ENCODE peak calls at places on chromosomes 7 and 10, in four cellular contexts. One of them, this sample, is unnamed.

GRCh38 chr10:54985732-54986131 is 184.7 kb upstream of the PCDH15 start:
- DNase-seq in CD8-positive, alpha-beta T cell: no peak
- DNase-seq in stomach: no peak
- DNase-seq in esophagus squamous epithelium: no peak
- DNase-seq in this sample: peak

GRCh38 chr10:110502851-110503301 is 5.2 kb downstream of the DUSP5 start:
- DNase-seq in CD8-positive, alpha-beta T cell: no peak
- DNase-seq in stomach: no peak
- DNase-seq in esophagus squamous epithelium: no peak
- DNase-seq in this sample: peak

GRCh38 chr7:2834748-2835441 is 9.2 kb downstream of the GNA12 start:
- DNase-seq in CD8-positive, alpha-beta T cell: no peak
- DNase-seq in stomach: no peak
- DNase-seq in esophagus squamous epithelium: no peak
- DNase-seq in this sample: no peak

GRCh38 chr10:19931886-19932285 is 115.7 kb downstream of the PLXDC2 start:
- DNase-seq in CD8-positive, alpha-beta T cell: no peak
- DNase-seq in stomach: no peak
- DNase-seq in esophagus squamous epithelium: no peak
- DNase-seq in this sample: no peak

GRCh38 chr10:103610921-103611511 is 117.5 kb downstream of the NEURL1 start:
- DNase-seq in CD8-positive, alpha-beta T cell: no peak
- DNase-seq in stomach: no peak
- DNase-seq in esophagus squamous epithelium: no peak
- DNase-seq in this sample: no peak

GRCh38 chr7:16091951-16092350 is 329.4 kb downstream of the CRPPA start:
- DNase-seq in CD8-positive, alpha-beta T cell: no peak
- DNase-seq in stomach: no peak
- DNase-seq in esophagus squamous epithelium: no peak
- DNase-seq in this sample: no peak

GRCh38 chr10:72744566-72744965 is 52.6 kb downstream of the MCU start:
- DNase-seq in CD8-positive, alpha-beta T cell: no peak
- DNase-seq in stomach: no peak
- DNase-seq in esophagus squamous epithelium: no peak
- DNase-seq in this sample: no peak

GRCh38 chr10:24237801-24238390 is 29.0 kb downstream of the KIAA1217 start:
- DNase-seq in CD8-positive, alpha-beta T cell: no peak
- DNase-seq in stomach: no peak
- DNase-seq in esophagus squamous epithelium: no peak
- DNase-seq in this sample: no peak

GRCh38 chr10:117661316-117661715 is 118.8 kb downstream of the EMX2 start:
- DNase-seq in CD8-positive, alpha-beta T cell: no peak
- DNase-seq in stomach: no peak
- DNase-seq in esophagus squamous epithelium: no peak
- DNase-seq in this sample: no peak

GRCh38 chr7:129782257-129783096 is 170.3 kb downstream of the UBE2H start:
- DNase-seq in CD8-positive, alpha-beta T cell: no peak
- DNase-seq in stomach: no peak
- DNase-seq in esophagus squamous epithelium: no peak
- DNase-seq in this sample: no peak

GRCh38 chr10:131901181-131901829 is 497 bp downstream of the PPP2R2D start:
- DNase-seq in CD8-positive, alpha-beta T cell: peak
- DNase-seq in stomach: peak
- DNase-seq in esophagus squamous epithelium: no peak
- DNase-seq in this sample: no peak

GRCh38 chr10:24858908-24859270 is 93.5 kb downstream of the PRTFDC1 start:
- DNase-seq in CD8-positive, alpha-beta T cell: no peak
- DNase-seq in stomach: no peak
- DNase-seq in esophagus squamous epithelium: no peak
- DNase-seq in this sample: no peak

GRCh38 chr7:131459256-131459655 is 97.2 kb downstream of the PODXL start:
- DNase-seq in CD8-positive, alpha-beta T cell: no peak
- DNase-seq in stomach: no peak
- DNase-seq in esophagus squamous epithelium: no peak
- DNase-seq in this sample: peak

GRCh38 chr7:98697083-98697482 is 80.0 kb downstream of the NPTX2 start:
- DNase-seq in CD8-positive, alpha-beta T cell: no peak
- DNase-seq in stomach: no peak
- DNase-seq in esophagus squamous epithelium: no peak
- DNase-seq in this sample: no peak

GRCh38 chr7:55072251-55072650 is 53.4 kb downstream of the EGFR start:
- DNase-seq in CD8-positive, alpha-beta T cell: no peak
- DNase-seq in stomach: no peak
- DNase-seq in esophagus squamous epithelium: no peak
- DNase-seq in this sample: no peak

GRCh38 chr10:113169111-113169510 is 219.1 kb downstream of the TCF7L2 start:
- DNase-seq in CD8-positive, alpha-beta T cell: no peak
- DNase-seq in stomach: no peak
- DNase-seq in esophagus squamous epithelium: no peak
- DNase-seq in this sample: no peak

GRCh38 chr10:5412277-5412941 is at the start of gene NET1:
- DNase-seq in CD8-positive, alpha-beta T cell: peak
- DNase-seq in stomach: peak
- DNase-seq in esophagus squamous epithelium: peak
- DNase-seq in this sample: peak

GRCh38 chr10:130372222-130372621 is 236.0 kb downstream of the GLRX3 start:
- DNase-seq in CD8-positive, alpha-beta T cell: no peak
- DNase-seq in stomach: peak
- DNase-seq in esophagus squamous epithelium: no peak
- DNase-seq in this sample: no peak

GRCh38 chr7:21108182-21108581 is 319.7 kb upstream of the SP4 start:
- DNase-seq in CD8-positive, alpha-beta T cell: no peak
- DNase-seq in stomach: peak
- DNase-seq in esophagus squamous epithelium: no peak
- DNase-seq in this sample: no peak

GRCh38 chr7:146736446-146737190 is 620.0 kb downstream of the CNTNAP2 start:
- DNase-seq in CD8-positive, alpha-beta T cell: no peak
- DNase-seq in stomach: no peak
- DNase-seq in esophagus squamous epithelium: no peak
- DNase-seq in this sample: no peak

GRCh38 chr10:1938317-1938716 is 201.0 kb upstream of the ADARB2 start:
- DNase-seq in CD8-positive, alpha-beta T cell: no peak
- DNase-seq in stomach: no peak
- DNase-seq in esophagus squamous epithelium: no peak
- DNase-seq in this sample: no peak

GRCh38 chr7:128217030-128217805 is 23.9 kb upstream of the LEP start:
- DNase-seq in CD8-positive, alpha-beta T cell: no peak
- DNase-seq in stomach: no peak
- DNase-seq in esophagus squamous epithelium: no peak
- DNase-seq in this sample: peak

GRCh38 chr7:74164985-74165456 is 9.1 kb upstream of the EIF4H start:
- DNase-seq in CD8-positive, alpha-beta T cell: no peak
- DNase-seq in stomach: no peak
- DNase-seq in esophagus squamous epithelium: no peak
- DNase-seq in this sample: no peak

GRCh38 chr7:135645296-135645904 is 16.9 kb upstream of the STMP1 start:
- DNase-seq in CD8-positive, alpha-beta T cell: peak
- DNase-seq in stomach: no peak
- DNase-seq in esophagus squamous epithelium: no peak
- DNase-seq in this sample: no peak

GRCh38 chr10:96719850-96720421 is 378 bp downstream of the PIK3AP1 start:
- DNase-seq in CD8-positive, alpha-beta T cell: peak
- DNase-seq in stomach: peak
- DNase-seq in esophagus squamous epithelium: peak
- DNase-seq in this sample: no peak

GRCh38 chr7:2897023-2897422 is 52.9 kb upstream of the GNA12 start:
- DNase-seq in CD8-positive, alpha-beta T cell: no peak
- DNase-seq in stomach: no peak
- DNase-seq in esophagus squamous epithelium: no peak
- DNase-seq in this sample: no peak

GRCh38 chr10:87961314-87961713 is 97.9 kb downstream of the PTEN start:
- DNase-seq in CD8-positive, alpha-beta T cell: no peak
- DNase-seq in stomach: no peak
- DNase-seq in esophagus squamous epithelium: no peak
- DNase-seq in this sample: peak

GRCh38 chr10:5534880-5535856 is 10.4 kb downstream of the CALML3 start:
- DNase-seq in CD8-positive, alpha-beta T cell: no peak
- DNase-seq in stomach: no peak
- DNase-seq in esophagus squamous epithelium: no peak
- DNase-seq in this sample: no peak

GRCh38 chr10:69312537-69312936 is 34.2 kb downstream of the HK1 start:
- DNase-seq in CD8-positive, alpha-beta T cell: no peak
- DNase-seq in stomach: no peak
- DNase-seq in esophagus squamous epithelium: no peak
- DNase-seq in this sample: no peak

GRCh38 chr7:47253650-47254080 is 328.2 kb downstream of the TNS3 start:
- DNase-seq in CD8-positive, alpha-beta T cell: no peak
- DNase-seq in stomach: no peak
- DNase-seq in esophagus squamous epithelium: no peak
- DNase-seq in this sample: peak

GRCh38 chr7:55827577-55827976 is 35.0 kb downstream of the SEPTIN14 start:
- DNase-seq in CD8-positive, alpha-beta T cell: no peak
- DNase-seq in stomach: no peak
- DNase-seq in esophagus squamous epithelium: no peak
- DNase-seq in this sample: no peak

GRCh38 chr7:37352974-37353948 is 95.4 kb downstream of the ELMO1 start:
- DNase-seq in CD8-positive, alpha-beta T cell: peak
- DNase-seq in stomach: no peak
- DNase-seq in esophagus squamous epithelium: no peak
- DNase-seq in this sample: no peak

GRCh38 chr7:101686030-101686429 is 56.9 kb upstream of the MYL10 start:
- DNase-seq in CD8-positive, alpha-beta T cell: no peak
- DNase-seq in stomach: no peak
- DNase-seq in esophagus squamous epithelium: no peak
- DNase-seq in this sample: no peak

GRCh38 chr10:70672993-70673928 is 955 bp downstream of the ADAMTS14 start:
- DNase-seq in CD8-positive, alpha-beta T cell: no peak
- DNase-seq in stomach: no peak
- DNase-seq in esophagus squamous epithelium: no peak
- DNase-seq in this sample: peak

GRCh38 chr7:128884561-128885369 is 22.1 kb downstream of the ATP6V1F start:
- DNase-seq in CD8-positive, alpha-beta T cell: no peak
- DNase-seq in stomach: no peak
- DNase-seq in esophagus squamous epithelium: no peak
- DNase-seq in this sample: no peak

GRCh38 chr10:112949875-112950507 is at the start of gene TCF7L2:
- DNase-seq in CD8-positive, alpha-beta T cell: peak
- DNase-seq in stomach: peak
- DNase-seq in esophagus squamous epithelium: peak
- DNase-seq in this sample: peak

GRCh38 chr7:156816943-156817572 is 75.9 kb downstream of the LMBR1 start:
- DNase-seq in CD8-positive, alpha-beta T cell: no peak
- DNase-seq in stomach: no peak
- DNase-seq in esophagus squamous epithelium: no peak
- DNase-seq in this sample: no peak

GRCh38 chr7:156818133-156818532 is 74.8 kb downstream of the LMBR1 start:
- DNase-seq in CD8-positive, alpha-beta T cell: no peak
- DNase-seq in stomach: no peak
- DNase-seq in esophagus squamous epithelium: no peak
- DNase-seq in this sample: no peak

GRCh38 chr7:156823441-156823840 is 69.5 kb downstream of the LMBR1 start:
- DNase-seq in CD8-positive, alpha-beta T cell: no peak
- DNase-seq in stomach: no peak
- DNase-seq in esophagus squamous epithelium: no peak
- DNase-seq in this sample: no peak

GRCh38 chr7:156819733-156820295 is 73.2 kb downstream of the LMBR1 start:
- DNase-seq in CD8-positive, alpha-beta T cell: no peak
- DNase-seq in stomach: no peak
- DNase-seq in esophagus squamous epithelium: no peak
- DNase-seq in this sample: no peak

DNA sequence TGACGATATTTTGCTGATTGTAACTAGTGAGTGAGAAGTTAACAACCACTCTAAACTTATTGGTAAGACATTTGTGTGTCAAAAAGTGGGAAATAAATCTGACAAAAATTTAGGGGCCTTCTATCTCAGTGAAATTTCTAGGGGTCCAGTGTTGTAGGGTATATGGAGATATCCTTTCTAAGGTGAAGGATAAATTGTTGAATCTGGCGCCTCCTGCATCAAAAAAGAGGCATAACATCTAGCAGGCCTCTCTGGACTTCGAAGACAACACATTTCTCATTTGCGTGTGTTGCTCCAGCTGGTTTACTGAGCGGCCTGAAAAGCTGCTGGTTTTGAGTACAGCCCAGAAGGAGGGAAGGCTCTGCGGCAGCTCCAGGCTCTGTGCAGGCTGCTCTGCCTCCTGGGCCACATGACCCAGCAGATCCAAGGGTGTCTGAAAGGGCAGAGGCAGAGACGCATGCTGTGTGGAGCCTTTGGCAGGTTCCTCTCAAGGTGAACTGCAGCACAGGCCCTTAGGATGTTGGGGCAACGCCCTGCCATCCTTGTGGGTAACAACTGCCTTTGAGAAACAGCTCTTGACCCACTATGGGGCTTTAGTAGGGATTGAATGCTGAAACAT is 72.4 kb downstream of the LMBR1 start:
- DNase-seq in CD8-positive, alpha-beta T cell: no peak
- DNase-seq in stomach: no peak
- DNase-seq in esophagus squamous epithelium: no peak
- DNase-seq in this sample: no peak
- TF ChIP-seq CTCF in CD8-positive, alpha-beta T cell: no peak
- TF ChIP-seq CTCF in stomach: no peak
- TF ChIP-seq CTCF in esophagus squamous epithelium: no peak
- TF ChIP-seq CTCF in this sample: peak

GRCh38 chr10:95532536-95532935 is 28.6 kb downstream of the SORBS1 start:
- DNase-seq in CD8-positive, alpha-beta T cell: no peak
- DNase-seq in stomach: no peak
- DNase-seq in esophagus squamous epithelium: no peak
- DNase-seq in this sample: peak
- H3K27ac ChIP-seq in CD8-positive, alpha-beta T cell: no peak
- H3K27ac ChIP-seq in stomach: peak
- H3K27ac ChIP-seq in esophagus squamous epithelium: peak
- H3K27ac ChIP-seq in this sample: no peak

GRCh38 chr10:79239275-79239779 is 107.9 kb upstream of the PPIF start:
- DNase-seq in CD8-positive, alpha-beta T cell: no peak
- DNase-seq in stomach: no peak
- DNase-seq in esophagus squamous epithelium: no peak
- DNase-seq in this sample: peak
- H3K4me3 ChIP-seq in CD8-positive, alpha-beta T cell: no peak
- H3K4me3 ChIP-seq in stomach: no peak
- H3K4me3 ChIP-seq in esophagus squamous epithelium: no peak
- H3K4me3 ChIP-seq in this sample: no peak

DNA sequence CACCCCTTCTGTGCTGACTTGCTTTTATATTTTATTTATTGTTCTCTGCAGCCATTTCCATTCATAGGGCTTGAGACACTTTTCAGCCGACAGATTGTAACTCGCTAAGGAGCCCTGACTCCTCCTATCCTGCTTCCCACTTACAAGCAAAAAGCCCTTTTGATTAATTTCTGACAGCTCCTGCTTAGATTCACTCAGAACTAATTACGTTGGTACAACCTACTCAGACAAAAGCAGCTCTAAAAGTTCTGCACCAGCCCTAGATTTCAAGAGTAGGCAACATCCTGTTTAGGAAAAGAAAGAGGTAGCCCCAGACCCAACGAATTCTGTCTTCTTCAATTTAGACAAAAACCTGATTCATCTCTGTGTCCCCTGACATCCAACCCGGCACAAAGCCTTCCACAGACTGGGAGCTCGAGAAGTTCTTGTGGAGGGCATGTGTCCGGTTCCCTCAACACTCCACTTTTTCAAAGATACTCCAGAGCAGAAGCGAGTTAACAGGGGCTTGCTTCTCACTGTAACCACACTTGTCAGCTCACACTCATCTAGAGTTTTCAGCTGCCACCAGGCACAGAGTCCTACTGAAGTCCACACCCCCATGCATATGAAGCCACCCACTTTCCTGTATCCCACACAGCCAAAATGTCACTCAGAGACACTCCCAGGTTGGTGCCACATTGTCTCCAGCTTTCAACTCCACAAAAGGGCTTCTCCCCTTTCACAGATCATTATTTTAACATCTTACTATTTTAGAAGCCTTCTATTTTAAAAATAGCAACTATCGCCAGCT is 113.6 kb upstream of the NFE2L3 start:
- DNase-seq in CD8-positive, alpha-beta T cell: no peak
- DNase-seq in stomach: no peak
- DNase-seq in esophagus squamous epithelium: no peak
- DNase-seq in this sample: no peak
- TF ChIP-seq CTCF in CD8-positive, alpha-beta T cell: no peak
- TF ChIP-seq CTCF in stomach: no peak
- TF ChIP-seq CTCF in esophagus squamous epithelium: no peak
- TF ChIP-seq CTCF in this sample: no peak

This sample was measured in astrocyte.